ENCODE peak calls at places on chromosome 2, in eight cellular contexts. B is HCT116, U is H1, Z is neural progenitor cell, L is GM12878, R is K562, P is MM.1S, H is PC-9. V is an unnamed sample.

GRCh38 chr2:54574107-54574859 is 118.2 kb downstream of the SPTBN1 start:
- DNase-seq in B (no peak), U (no peak), Z (no peak), L (peak), R (peak), P (no peak), H (peak), V (no peak)

GRCh38 chr2:203871371-203871983 is 3.9 kb downstream of the CTLA4 start:
- DNase-seq in B (no peak), U (no peak), Z (no peak), L (peak), R (no peak), P (peak), H (no peak), V (no peak)

GRCh38 chr2:174581543-174581942 is 16.1 kb downstream of the WIPF1 start:
- DNase-seq in B (no peak), U (no peak), Z (no peak), L (no peak), R (no peak), P (no peak), H (no peak), V (no peak)

GRCh38 chr2:19883486-19883885 is 18.3 kb downstream of the TTC32 start:
- DNase-seq in B (no peak), U (no peak), Z (no peak), L (no peak), R (no peak), P (no peak), H (no peak), V (no peak)

GRCh38 chr2:172223601-172224054 is 120.9 kb upstream of the DLX2 start:
- DNase-seq in B (no peak), U (no peak), Z (no peak), L (no peak), R (no peak), P (no peak), H (no peak), V (no peak)

GRCh38 chr2:172404824-172405223 is 22.6 kb upstream of the ITGA6 start:
- DNase-seq in B (no peak), U (no peak), Z (no peak), L (no peak), R (no peak), P (no peak), H (peak), V (no peak)

GRCh38 chr2:96264656-96265348 is 995 bp downstream of the TMEM127 start:
- DNase-seq in B (no peak), U (no peak), Z (peak), L (no peak), R (no peak), P (peak), H (no peak), V (no peak)

GRCh38 chr2:232588680-232589585 is 38.4 kb downstream of the EIF4E2 start:
- DNase-seq in B (no peak), U (no peak), Z (no peak), L (no peak), R (no peak), P (no peak), H (peak), V (no peak)

GRCh38 chr2:19866741-19867140 is 35.0 kb downstream of the TTC32 start:
- DNase-seq in B (no peak), U (no peak), Z (no peak), L (no peak), R (no peak), P (no peak), H (no peak), V (no peak)

GRCh38 chr2:223306371-223306770 is 254.4 kb downstream of the KCNE4 start:
- DNase-seq in B (peak), U (peak), Z (peak), L (no peak), R (no peak), P (peak), H (peak), V (no peak)

GRCh38 chr2:201996681-201997254 is 36.9 kb upstream of the FZD7 start:
- DNase-seq in B (no peak), U (no peak), Z (no peak), L (no peak), R (no peak), P (no peak), H (no peak), V (no peak)

GRCh38 chr2:165113414-165113813 is 90.4 kb downstream of the SCN3A start:
- DNase-seq in B (no peak), U (no peak), Z (no peak), L (no peak), R (no peak), P (no peak), H (no peak), V (no peak)

GRCh38 chr2:135055182-135055786 is 3.2 kb downstream of the RAB3GAP1 start:
- DNase-seq in B (no peak), U (no peak), Z (no peak), L (no peak), R (no peak), P (no peak), H (no peak), V (no peak)

GRCh38 chr2:111119847-111120252 is 864 bp upstream of the BCL2L11 start:
- DNase-seq in B (no peak), U (no peak), Z (peak), L (no peak), R (no peak), P (peak), H (no peak), V (no peak)

GRCh38 chr2:69054431-69054830 is 41.5 kb downstream of the ANTXR1 start:
- DNase-seq in B (no peak), U (no peak), Z (no peak), L (peak), R (no peak), P (no peak), H (no peak), V (no peak)

GRCh38 chr2:219314804-219315468 is 5.7 kb upstream of the PTPRN start:
- DNase-seq in B (no peak), U (no peak), Z (no peak), L (no peak), R (no peak), P (no peak), H (no peak), V (no peak)

GRCh38 chr2:150698016-150698661 is 210.7 kb upstream of the RND3 start:
- DNase-seq in B (no peak), U (no peak), Z (no peak), L (no peak), R (no peak), P (no peak), H (no peak), V (peak)

GRCh38 chr2:27730249-27730648 is 41.3 kb upstream of the MRPL33 start:
- DNase-seq in B (no peak), U (no peak), Z (no peak), L (no peak), R (no peak), P (no peak), H (no peak), V (no peak)

GRCh38 chr2:240157147-240157470 is 16.7 kb upstream of the OTOS start:
- DNase-seq in B (no peak), U (no peak), Z (no peak), L (no peak), R (no peak), P (no peak), H (no peak), V (no peak)

GRCh38 chr2:9555338-9556120 is at the start of gene ADAM17:
- DNase-seq in B (peak), U (peak), Z (peak), L (peak), R (peak), P (peak), H (peak), V (no peak)

GRCh38 chr2:18991177-18992168 is 366.9 kb downstream of the OSR1 start:
- DNase-seq in B (no peak), U (no peak), Z (no peak), L (no peak), R (no peak), P (no peak), H (peak), V (no peak)

GRCh38 chr2:171810409-171810993 is 83.5 kb downstream of the SLC25A12 start:
- DNase-seq in B (no peak), U (no peak), Z (no peak), L (no peak), R (no peak), P (no peak), H (no peak), V (no peak)

GRCh38 chr2:239381709-239382134 is 19.1 kb downstream of the HDAC4 start:
- DNase-seq in B (no peak), U (no peak), Z (no peak), L (peak), R (no peak), P (no peak), H (no peak), V (no peak)

DNA sequence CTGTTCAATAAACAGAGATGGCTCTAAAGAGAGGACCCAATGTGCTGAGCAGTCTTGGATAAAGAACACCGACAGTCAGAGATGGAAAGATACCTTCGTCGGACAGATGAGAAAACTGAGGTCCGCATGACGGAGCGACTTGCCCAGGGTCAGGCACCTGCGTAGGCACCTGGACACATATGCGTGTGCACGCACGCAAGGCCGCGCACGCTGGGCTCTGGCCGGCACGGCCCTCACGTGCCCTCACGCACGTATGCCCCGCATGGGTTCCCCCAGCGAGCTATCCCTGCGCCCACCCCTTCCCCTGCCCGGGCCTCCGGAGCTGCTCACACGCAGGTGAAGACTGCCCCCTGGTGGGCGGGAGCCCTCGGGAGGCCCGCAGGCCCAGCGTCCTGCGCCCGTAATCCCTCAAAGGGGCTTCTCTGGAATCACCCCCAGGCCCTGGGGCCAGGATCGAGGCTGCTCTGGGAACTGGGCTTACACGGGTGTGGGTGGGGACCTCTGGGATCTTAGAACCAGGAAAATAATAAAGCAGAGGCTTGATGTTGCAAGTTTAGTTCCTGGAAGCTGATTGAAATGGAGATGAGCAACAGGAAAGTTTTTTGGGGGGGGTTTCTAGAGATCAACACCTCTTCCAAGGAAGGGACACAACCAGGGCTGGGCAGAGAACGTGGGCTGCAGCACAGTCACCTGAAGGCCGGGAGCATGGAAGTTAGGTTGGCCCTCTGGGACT is 246.3 kb downstream of the TNS1 start:
- DNase-seq in B (peak), U (peak), Z (peak), L (no peak), R (peak), P (peak), H (peak), V (no peak)
- H3K4me3 ChIP-seq in B (peak), U (no peak), Z (no peak), L (no peak), R (no peak), P (no peak), H (no peak), V (no peak)

GRCh38 chr2:70554338-70554892 is 789 bp upstream of the TGFA start:
- DNase-seq in B (no peak), U (no peak), Z (no peak), L (no peak), R (no peak), P (no peak), H (no peak), V (no peak)

GRCh38 chr2:70552501-70553333 is 909 bp downstream of the TGFA start:
- DNase-seq in B (no peak), U (peak), Z (peak), L (no peak), R (no peak), P (peak), H (peak), V (no peak)

GRCh38 chr2:70551156-70551555 is 2.5 kb downstream of the TGFA start:
- DNase-seq in B (no peak), U (no peak), Z (no peak), L (no peak), R (no peak), P (no peak), H (peak), V (no peak)

GRCh38 chr2:70553584-70554337 is at the start of gene TGFA:
- DNase-seq in B (peak), U (peak), Z (peak), L (no peak), R (peak), P (peak), H (peak), V (no peak)

GRCh38 chr2:70553334-70553583 is 367 bp downstream of the TGFA start:
- DNase-seq in B (no peak), U (peak), Z (no peak), L (no peak), R (no peak), P (peak), H (no peak), V (no peak)
- TF ChIP-seq EZH2 in B (no peak), U (peak), Z (no peak), L (peak), R (no peak), P (no peak), H (no peak), V (no peak)

GRCh38 chr2:197809064-197809463 is 4.7 kb downstream of the PLCL1 start:
- DNase-seq in B (no peak), U (no peak), Z (no peak), L (no peak), R (no peak), P (no peak), H (no peak), V (no peak)

GRCh38 chr2:197805598-197806316 is 1.4 kb downstream of the PLCL1 start:
- DNase-seq in B (no peak), U (no peak), Z (no peak), L (no peak), R (no peak), P (no peak), H (no peak), V (no peak)

GRCh38 chr2:197804758-197805597 is 585 bp downstream of the PLCL1 start:
- DNase-seq in B (no peak), U (peak), Z (peak), L (no peak), R (peak), P (peak), H (no peak), V (no peak)

GRCh38 chr2:197804049-197804757 is at the start of gene PLCL1:
- DNase-seq in B (peak), U (peak), Z (peak), L (peak), R (peak), P (peak), H (peak), V (no peak)

DNA sequence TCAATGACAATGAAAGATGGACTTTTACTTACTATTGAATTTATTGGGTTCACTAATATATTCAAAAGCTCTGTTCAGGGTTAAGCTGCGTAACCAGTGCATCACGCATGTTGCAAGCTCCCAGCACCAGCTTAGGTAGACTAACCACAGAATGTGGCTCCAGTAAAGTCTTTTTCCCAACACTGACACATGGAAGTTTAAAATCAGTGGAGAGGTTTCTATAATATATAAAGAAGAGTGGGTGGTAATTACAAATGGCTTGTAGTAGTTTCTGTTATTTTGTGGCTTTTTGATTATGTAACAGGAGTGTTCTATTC is 1.9 kb downstream of the PLCL1 start:
- DNase-seq in B (no peak), U (no peak), Z (no peak), L (no peak), R (no peak), P (no peak), H (no peak), V (no peak)
- H3K4me3 ChIP-seq in B (no peak), U (no peak), Z (no peak), L (no peak), R (peak), P (no peak), H (no peak), V (no peak)

DNA sequence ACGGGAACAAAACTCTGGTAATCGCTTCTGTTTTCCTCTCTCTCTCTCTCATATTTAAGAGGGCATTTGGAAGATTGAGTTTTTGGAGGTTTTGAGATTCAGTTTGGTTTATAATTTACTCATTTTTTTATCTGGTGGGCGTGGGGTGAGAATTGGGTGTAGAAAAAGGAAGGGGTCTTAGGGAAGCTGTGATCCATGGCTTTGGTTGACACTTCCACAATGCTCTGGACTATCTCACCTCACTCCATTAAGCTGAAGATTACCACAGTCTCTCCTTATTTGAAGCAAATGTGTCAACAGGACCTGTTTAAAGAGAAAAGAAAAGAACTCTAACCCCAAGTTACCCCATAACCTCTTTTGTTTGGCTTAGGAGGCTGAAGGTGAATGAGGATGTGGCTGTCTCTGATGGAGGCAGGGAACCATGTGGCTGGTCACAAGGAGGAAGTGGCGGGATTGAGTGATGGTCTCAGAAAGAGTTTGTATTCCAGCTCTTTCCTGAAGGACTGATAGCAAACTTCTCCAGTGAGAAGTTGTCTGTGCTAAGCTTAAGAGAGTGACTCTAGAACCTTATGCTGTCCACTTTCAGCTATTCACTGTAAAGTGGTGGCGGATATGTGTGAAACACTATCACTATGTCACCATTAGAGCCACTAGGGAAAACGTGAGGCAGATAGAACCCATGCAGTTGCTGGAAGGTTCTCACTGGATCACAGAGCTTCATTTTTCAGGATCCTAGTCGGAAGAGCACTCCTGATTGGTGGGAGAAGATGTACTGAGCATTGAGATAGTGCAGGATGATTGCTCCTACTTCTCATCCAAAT is 935 bp downstream of the ZNF804A start:
- DNase-seq in B (peak), U (no peak), Z (no peak), L (no peak), R (no peak), P (peak), H (no peak), V (no peak)
- TF ChIP-seq EZH2 in B (no peak), U (no peak), Z (peak), L (no peak), R (no peak), P (no peak), H (no peak), V (no peak)

GRCh38 chr2:51420521-51420920 is 388.6 kb upstream of the NRXN1 start:
- DNase-seq in B (no peak), U (no peak), Z (no peak), L (no peak), R (no peak), P (no peak), H (no peak), V (no peak)

DNA sequence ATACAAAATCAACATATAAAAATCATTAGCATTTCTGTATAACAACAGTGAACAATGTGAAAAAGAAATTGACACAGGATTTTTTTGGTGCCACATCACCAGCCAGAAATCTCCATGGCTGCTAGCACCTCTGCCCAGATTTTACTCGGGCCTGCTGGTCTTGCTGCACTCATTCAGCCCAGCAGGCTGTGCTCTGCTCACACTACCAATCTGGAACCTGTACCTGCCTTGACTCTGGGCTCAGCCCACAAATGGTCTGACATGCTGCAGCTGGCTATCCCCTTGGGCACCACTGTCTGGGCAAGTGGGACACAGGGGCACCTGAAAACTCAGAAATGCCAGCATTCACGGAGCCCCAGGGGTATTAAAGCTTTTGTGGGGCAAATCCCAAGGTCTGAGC is 392.5 kb upstream of the NRXN1 start:
- DNase-seq in B (peak), U (peak), Z (peak), L (no peak), R (no peak), P (peak), H (no peak), V (no peak)
- H3K4me3 ChIP-seq in B (no peak), U (no peak), Z (no peak), L (no peak), R (no peak), P (no peak), H (no peak), V (no peak)

DNA sequence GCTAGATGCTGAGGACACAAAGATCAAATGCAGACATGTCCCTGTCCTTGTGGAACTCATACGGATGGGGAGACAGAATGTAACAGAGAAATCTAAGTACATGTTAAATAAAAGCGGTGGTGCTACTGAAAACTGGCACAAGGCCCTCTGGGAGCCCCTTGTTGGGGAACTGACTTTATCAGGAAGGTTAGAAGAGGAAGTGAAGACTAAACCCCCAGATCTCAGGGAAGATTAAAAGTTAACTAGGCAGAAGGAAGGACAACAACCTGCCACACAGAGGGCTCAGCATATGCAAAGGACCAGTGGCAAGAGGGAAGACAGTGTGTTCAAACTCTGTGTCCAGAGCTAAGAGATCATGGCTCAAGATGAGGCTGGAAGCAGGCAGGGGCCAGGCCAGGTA is 4.8 kb downstream of the CACNB4 start:
- DNase-seq in B (no peak), U (no peak), Z (no peak), L (no peak), R (no peak), P (no peak), H (no peak), V (no peak)
- TF ChIP-seq EZH2 in B (no peak), U (no peak), Z (no peak), L (no peak), R (no peak), P (no peak), H (no peak), V (no peak)

DNA sequence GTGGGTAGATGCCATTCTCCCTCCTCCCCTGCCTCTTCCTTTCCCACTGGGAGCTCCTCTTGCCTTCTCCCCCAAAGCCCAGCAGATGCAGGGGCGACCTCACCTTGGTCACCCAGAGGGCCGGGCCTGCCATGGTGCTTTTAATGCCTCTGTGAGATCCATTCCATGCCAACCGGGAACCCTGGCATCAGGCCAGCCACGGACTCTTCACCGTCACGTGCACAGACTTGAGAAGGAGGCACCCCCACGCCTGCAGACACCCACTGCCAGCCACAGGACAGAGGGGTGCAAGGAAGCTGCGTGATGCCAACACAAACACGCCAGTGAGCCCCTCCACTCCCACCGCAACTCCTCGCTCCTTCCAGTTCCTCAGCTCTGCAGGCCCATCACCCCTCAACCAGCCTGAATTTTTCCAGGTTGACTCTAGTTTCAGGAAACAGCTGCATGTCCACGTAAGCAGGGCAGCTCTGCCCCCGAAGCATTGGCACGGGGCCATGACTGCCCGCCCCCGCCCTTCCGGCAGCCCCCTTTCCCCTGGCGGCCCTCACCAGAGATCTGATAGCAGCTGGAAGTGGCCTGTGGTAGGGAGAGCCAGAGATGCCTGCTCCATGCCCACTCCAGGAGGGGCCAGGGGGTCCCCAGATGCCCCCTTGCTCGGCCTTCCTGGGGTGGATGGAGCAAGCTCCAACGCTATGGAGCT is 50.8 kb downstream of the DNMT3A start:
- DNase-seq in B (no peak), U (no peak), Z (no peak), L (no peak), R (peak), P (no peak), H (no peak), V (no peak)
- H3K4me3 ChIP-seq in B (no peak), U (no peak), Z (no peak), L (no peak), R (no peak), P (no peak), H (no peak), V (no peak)

V was measured in SK-N-MC.